ENCODE peak calls at places on chromosomes 6 and 20, in ten cellular contexts. D is A549, B is tibial nerve, V is upper lobe of left lung, K is stomach, L is suprapubic skin, Q is esophagus muscularis mucosa, F is transverse colon, M is H1, T is sigmoid colon. I is an unnamed sample.

GRCh38 chr6:116287668-116288282 is 8.0 kb upstream of the TSPYL1 start:
- DNase-seq in M (no peak), Q (no peak), V (no peak), D (no peak), K (no peak), T (no peak), B (no peak), F (no peak), L (no peak), I (no peak)

GRCh38 chr6:36834576-36835293 is 4.5 kb downstream of the CPNE5 start:
- DNase-seq in F (no peak), B (no peak), L (no peak), V (no peak), T (no peak), M (no peak), Q (no peak), K (no peak), D (no peak), I (no peak)

GRCh38 chr20:43915209-43916072 is 789 bp downstream of the TOX2 start:
- DNase-seq in D (no peak), V (no peak), Q (no peak), K (no peak), B (no peak), T (no peak), L (no peak), F (peak), M (no peak), I (no peak)

GRCh38 chr20:32449057-32449889 is 91.1 kb downstream of the ASXL1 start:
- DNase-seq in L (peak), F (no peak), Q (no peak), T (no peak), K (no peak), V (no peak), D (no peak), B (no peak), M (no peak), I (no peak)

GRCh38 chr6:103707596-103708325 is 1152.0 kb downstream of the HACE1 start:
- DNase-seq in T (no peak), F (no peak), L (no peak), D (no peak), K (no peak), Q (no peak), B (no peak), M (no peak), V (no peak), I (no peak)

GRCh38 chr20:45044601-45045000 is 56.3 kb downstream of the KCNS1 start:
- DNase-seq in B (no peak), D (no peak), L (no peak), F (no peak), V (no peak), T (no peak), M (no peak), K (no peak), Q (no peak), I (no peak)

GRCh38 chr20:24766826-24767622 is 182.0 kb upstream of the CST7 start:
- DNase-seq in K (peak), Q (no peak), F (no peak), B (no peak), D (no peak), T (no peak), M (no peak), V (peak), L (peak), I (no peak)

GRCh38 chr6:113364781-113365545 is 492.2 kb upstream of the MARCKS start:
- DNase-seq in M (no peak), K (no peak), Q (no peak), D (no peak), B (no peak), V (no peak), F (no peak), L (no peak), T (no peak), I (no peak)

GRCh38 chr20:10733122-10733521 is 59.3 kb upstream of the JAG1 start:
- DNase-seq in L (no peak), V (no peak), D (no peak), T (no peak), B (no peak), Q (no peak), K (no peak), M (no peak), F (no peak), I (no peak)

GRCh38 chr6:68343901-68344300 is 291.2 kb upstream of the ADGRB3 start:
- DNase-seq in D (peak), B (no peak), Q (no peak), L (no peak), F (no peak), M (peak), V (no peak), K (no peak), T (no peak), I (no peak)

GRCh38 chr20:10478205-10478604 is 43.1 kb downstream of the SLX4IP start:
- DNase-seq in K (no peak), T (no peak), Q (no peak), M (no peak), L (no peak), F (no peak), V (no peak), D (no peak), B (no peak), I (no peak)

GRCh38 chr6:37033255-37033654 is 27.8 kb downstream of the FGD2 start:
- DNase-seq in D (no peak), Q (no peak), V (no peak), M (no peak), B (no peak), T (no peak), F (no peak), L (no peak), K (no peak), I (no peak)

GRCh38 chr6:124982669-124983068 is 20.4 kb downstream of the RNF217 start:
- DNase-seq in F (no peak), D (no peak), K (no peak), M (no peak), B (no peak), Q (no peak), V (no peak), T (no peak), L (no peak), I (no peak)

GRCh38 chr6:122184260-122184934 is 215.1 kb upstream of the HSF2 start:
- DNase-seq in M (no peak), V (no peak), B (no peak), T (no peak), Q (no peak), L (no peak), D (peak), K (no peak), F (no peak), I (no peak)

GRCh38 chr20:11437611-11438380 is 479.9 kb upstream of the BTBD3 start:
- DNase-seq in M (no peak), K (no peak), Q (no peak), F (no peak), B (no peak), D (no peak), V (no peak), T (no peak), L (no peak), I (no peak)

GRCh38 chr6:149545258-149545753 is 537 bp downstream of the PPIL4 start:
- DNase-seq in M (no peak), T (peak), F (peak), L (no peak), B (no peak), Q (no peak), K (peak), V (peak), D (no peak), I (peak)

GRCh38 chr6:154491567-154492470 is 18.7 kb downstream of the CNKSR3 start:
- DNase-seq in K (no peak), L (no peak), M (no peak), D (no peak), Q (no peak), T (no peak), V (no peak), F (no peak), B (no peak), I (no peak)

GRCh38 chr6:11008821-11009220 is 35.3 kb downstream of the ELOVL2 start:
- DNase-seq in B (no peak), F (no peak), M (no peak), D (no peak), V (no peak), T (no peak), K (no peak), Q (no peak), L (no peak), I (no peak)

GRCh38 chr6:3068329-3069223 is at the start of gene RIPK1:
- DNase-seq in M (no peak), Q (peak), L (peak), T (peak), B (peak), F (peak), K (peak), D (peak), V (peak), I (peak)

GRCh38 chr6:36098253-36098919 is 31.9 kb upstream of the MAPK13 start:
- DNase-seq in D (no peak), B (no peak), T (no peak), V (no peak), F (no peak), K (no peak), M (no peak), L (no peak), Q (no peak), I (no peak)

GRCh38 chr6:106097368-106098231 is 11.5 kb downstream of the PRDM1 start:
- DNase-seq in D (no peak), K (no peak), V (no peak), Q (peak), L (no peak), B (no peak), M (no peak), F (peak), T (no peak), I (no peak)

GRCh38 chr6:36979343-36979742 is 6.7 kb downstream of the MTCH1 start:
- DNase-seq in Q (no peak), D (no peak), K (peak), V (peak), B (no peak), M (no peak), L (no peak), F (peak), T (peak), I (peak)

GRCh38 chr20:33851842-33852466 is 40.8 kb downstream of the CHMP4B start:
- DNase-seq in L (no peak), Q (no peak), T (no peak), F (no peak), M (no peak), V (no peak), B (no peak), D (no peak), K (no peak), I (no peak)

GRCh38 chr20:62623488-62624324 is 18.6 kb upstream of the SLCO4A1 start:
- DNase-seq in V (peak), B (peak), F (peak), M (no peak), D (peak), T (peak), K (peak), Q (peak), L (peak), I (peak)

GRCh38 chr20:62631336-62632317 is 10.7 kb upstream of the SLCO4A1 start:
- DNase-seq in V (no peak), K (no peak), T (no peak), F (no peak), Q (no peak), M (no peak), L (no peak), D (no peak), B (no peak), I (no peak)

GRCh38 chr6:19719691-19720127 is 117.5 kb upstream of the ID4 start:
- DNase-seq in M (no peak), K (no peak), L (no peak), D (no peak), T (no peak), Q (no peak), B (no peak), F (no peak), V (no peak), I (no peak)

GRCh38 chr20:53681352-53682212 is 87.9 kb upstream of the ZNF217 start:
- DNase-seq in T (no peak), Q (no peak), V (no peak), K (peak), M (no peak), B (no peak), D (no peak), F (no peak), L (no peak), I (no peak)

GRCh38 chr6:44075137-44076015 is 51.9 kb downstream of the MRPL14 start:
- DNase-seq in K (no peak), M (no peak), V (no peak), Q (no peak), B (no peak), F (no peak), D (no peak), L (no peak), T (no peak), I (no peak)

GRCh38 chr20:434221-434620 is 26.1 kb downstream of the RBCK1 start:
- DNase-seq in F (no peak), B (no peak), K (no peak), L (no peak), D (no peak), Q (no peak), T (no peak), M (peak), V (no peak), I (no peak)

GRCh38 chr6:10307476-10307875 is 107.4 kb downstream of the TFAP2A start:
- DNase-seq in K (no peak), D (no peak), Q (no peak), F (no peak), L (no peak), T (no peak), M (peak), V (no peak), B (no peak), I (no peak)

GRCh38 chr20:51403465-51404220 is 138.9 kb downstream of the NFATC2 start:
- DNase-seq in Q (no peak), M (no peak), B (no peak), V (no peak), K (no peak), L (no peak), T (no peak), F (no peak), D (no peak), I (no peak)
- TF ChIP-seq CTCF in Q (no peak), M (no peak), B (no peak), V (no peak), K (no peak), L (no peak), T (no peak), F (no peak), D (peak), I (no peak)

DNA sequence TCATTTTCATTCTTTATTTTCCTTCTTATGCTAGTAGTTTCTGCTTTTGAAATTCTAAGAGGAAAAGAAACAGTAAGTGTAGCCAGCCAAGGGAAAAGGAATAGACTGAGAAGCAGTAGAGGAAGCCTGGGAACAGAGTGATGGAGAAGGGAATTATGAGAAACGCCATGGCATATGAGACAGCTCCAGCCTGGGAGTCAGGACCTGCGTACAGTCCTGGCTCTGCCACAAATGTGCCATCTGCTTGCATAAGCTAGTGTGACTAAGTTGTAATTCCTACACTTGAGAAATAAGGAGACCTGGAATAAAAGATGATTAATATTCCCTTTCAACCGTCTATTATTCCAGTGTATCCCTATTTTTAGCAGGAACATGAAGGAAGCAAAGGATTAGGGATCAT is 47.5 kb downstream of the OSTM1 start:
- DNase-seq in L (no peak), F (no peak), D (no peak), K (no peak), V (no peak), T (no peak), B (no peak), Q (no peak), M (no peak), I (no peak)
- TF ChIP-seq EP300 in L (no peak), F (no peak), D (no peak), K (no peak), V (no peak), T (no peak), B (no peak), Q (no peak), M (no peak), I (no peak)

GRCh38 chr6:152982768-152983636 is at the start of gene FBXO5:
- DNase-seq in V (peak), B (peak), T (peak), M (peak), Q (peak), K (peak), D (peak), L (peak), F (peak), I (peak)
- H3K4me3 ChIP-seq in V (peak), B (peak), T (peak), M (peak), Q (peak), K (peak), D (peak), L (peak), F (peak), I (peak)

DNA sequence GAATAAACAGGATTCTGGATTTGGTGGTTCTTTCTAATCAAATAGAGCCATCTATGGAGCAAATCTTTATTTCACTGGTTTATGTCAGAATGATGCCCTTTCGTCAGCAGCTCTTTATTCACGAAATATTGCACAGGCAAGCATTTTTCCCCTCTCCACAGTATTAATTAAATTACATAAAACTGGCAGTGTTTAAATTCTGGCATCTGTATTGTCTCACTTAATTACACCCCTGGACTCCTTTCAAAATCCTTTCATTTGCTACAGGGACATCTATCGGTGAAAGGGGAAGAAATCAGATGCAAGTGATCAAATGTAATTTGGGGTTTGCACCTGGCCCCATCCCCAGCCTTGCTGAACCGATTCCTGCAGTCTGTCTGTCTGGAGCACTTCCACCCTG is 801.9 kb downstream of the QKI start:
- DNase-seq in M (no peak), D (no peak), K (no peak), B (no peak), F (no peak), T (no peak), L (no peak), Q (no peak), V (no peak), I (no peak)
- TF ChIP-seq CTCF in M (no peak), D (no peak), K (no peak), B (no peak), F (no peak), T (no peak), L (no peak), Q (no peak), V (no peak), I (no peak)

GRCh38 chr6:42960243-42961019 is at the start of gene GNMT:
- DNase-seq in V (peak), Q (no peak), L (no peak), T (peak), F (peak), K (peak), D (no peak), B (no peak), M (no peak), I (peak)
- TF ChIP-seq EP300 in V (no peak), Q (no peak), L (no peak), T (no peak), F (no peak), K (no peak), D (no peak), B (no peak), M (no peak), I (no peak)